ENCODE peak calls at places on chromosomes 16 and 17, in seven cellular contexts. One of them, this sample, is unnamed.

GRCh38 chr17:6070895-6071511 is 824 bp downstream of the WSCD1 start:
- DNase-seq in GM23338: peak; percentile 51
- DNase-seq in OCI-LY7: no peak
- DNase-seq in right atrium auricular region: no peak
- DNase-seq in Peyer's patch: no peak
- DNase-seq in IMR-90: no peak
- DNase-seq in colonic mucosa: peak; percentile 27
- DNase-seq in this sample: no peak

GRCh38 chr17:73743802-73744201 is 99.6 kb upstream of the SDK2 start:
- DNase-seq in OCI-LY7: no peak
- DNase-seq in right atrium auricular region: no peak
- DNase-seq in Peyer's patch: peak; percentile 65
- DNase-seq in GM23338: no peak
- DNase-seq in colonic mucosa: peak; percentile 27
- DNase-seq in IMR-90: no peak
- DNase-seq in this sample: no peak

GRCh38 chr16:85327731-85328664 is 215.7 kb upstream of the CIBAR2 start:
- DNase-seq in right atrium auricular region: no peak
- DNase-seq in colonic mucosa: no peak
- DNase-seq in Peyer's patch: no peak
- DNase-seq in GM23338: peak; percentile 99
- DNase-seq in IMR-90: no peak
- DNase-seq in OCI-LY7: no peak
- DNase-seq in this sample: no peak

GRCh38 chr16:16071631-16072244 is 122.3 kb downstream of the ABCC1 start:
- DNase-seq in OCI-LY7: no peak
- DNase-seq in colonic mucosa: no peak
- DNase-seq in Peyer's patch: no peak
- DNase-seq in IMR-90: peak; percentile 78
- DNase-seq in GM23338: no peak
- DNase-seq in right atrium auricular region: no peak
- DNase-seq in this sample: no peak

GRCh38 chr17:1683489-1683888 is 1.2 kb downstream of the PRPF8 start:
- DNase-seq in Peyer's patch: no peak
- DNase-seq in GM23338: no peak
- DNase-seq in colonic mucosa: no peak
- DNase-seq in right atrium auricular region: no peak
- DNase-seq in IMR-90: no peak
- DNase-seq in OCI-LY7: no peak
- DNase-seq in this sample: no peak

GRCh38 chr17:81206166-81206565 is 16.6 kb downstream of the CEP131 start:
- DNase-seq in right atrium auricular region: no peak
- DNase-seq in GM23338: no peak
- DNase-seq in Peyer's patch: no peak
- DNase-seq in IMR-90: no peak
- DNase-seq in colonic mucosa: no peak
- DNase-seq in OCI-LY7: no peak
- DNase-seq in this sample: no peak

GRCh38 chr17:17235212-17236174 is 1.5 kb downstream of the FLCN start:
- DNase-seq in Peyer's patch: no peak
- DNase-seq in OCI-LY7: no peak
- DNase-seq in GM23338: no peak
- DNase-seq in IMR-90: peak; percentile 44
- DNase-seq in right atrium auricular region: no peak
- DNase-seq in colonic mucosa: no peak
- DNase-seq in this sample: peak; percentile 21

GRCh38 chr17:59561042-59561441 is 4.4 kb upstream of the DHX40 start:
- DNase-seq in colonic mucosa: no peak
- DNase-seq in OCI-LY7: peak; percentile 52
- DNase-seq in GM23338: peak; percentile 76
- DNase-seq in IMR-90: peak; percentile 3
- DNase-seq in Peyer's patch: no peak
- DNase-seq in right atrium auricular region: no peak
- DNase-seq in this sample: no peak

GRCh38 chr16:68445458-68445857 is 2.9 kb downstream of the SMPD3 start:
- DNase-seq in Peyer's patch: no peak
- DNase-seq in OCI-LY7: peak; percentile 79
- DNase-seq in right atrium auricular region: no peak
- DNase-seq in GM23338: peak; percentile 94
- DNase-seq in IMR-90: peak; percentile 5
- DNase-seq in colonic mucosa: peak; percentile 81
- DNase-seq in this sample: no peak

GRCh38 chr16:30761427-30761927 is 385 bp downstream of the CFAP119 start:
- DNase-seq in OCI-LY7: peak; percentile 83
- DNase-seq in IMR-90: peak; percentile 20
- DNase-seq in right atrium auricular region: no peak
- DNase-seq in GM23338: peak; percentile 80
- DNase-seq in Peyer's patch: peak; percentile 62
- DNase-seq in colonic mucosa: peak; percentile 59
- DNase-seq in this sample: no peak

GRCh38 chr17:28760987-28761562 is 17.3 kb downstream of the TRAF4 start:
- DNase-seq in right atrium auricular region: no peak
- DNase-seq in IMR-90: peak; percentile 66
- DNase-seq in Peyer's patch: no peak
- DNase-seq in OCI-LY7: no peak
- DNase-seq in GM23338: peak; percentile 89
- DNase-seq in colonic mucosa: peak; percentile 75
- DNase-seq in this sample: peak; percentile 38

GRCh38 chr17:58084317-58084981 is 1.2 kb downstream of the DYNLL2 start:
- DNase-seq in IMR-90: no peak
- DNase-seq in OCI-LY7: peak; percentile 72
- DNase-seq in GM23338: peak; percentile 72
- DNase-seq in colonic mucosa: peak; percentile 63
- DNase-seq in right atrium auricular region: no peak
- DNase-seq in Peyer's patch: peak; percentile 61
- DNase-seq in this sample: peak; percentile 17
- TF ChIP-seq CTCF in IMR-90: no peak
- TF ChIP-seq CTCF in OCI-LY7: peak; percentile 79
- TF ChIP-seq CTCF in GM23338: peak; percentile 55
- TF ChIP-seq CTCF in colonic mucosa: no peak
- TF ChIP-seq CTCF in right atrium auricular region: no peak
- TF ChIP-seq CTCF in Peyer's patch: peak; percentile 29
- TF ChIP-seq CTCF in this sample: peak; percentile 14

DNA sequence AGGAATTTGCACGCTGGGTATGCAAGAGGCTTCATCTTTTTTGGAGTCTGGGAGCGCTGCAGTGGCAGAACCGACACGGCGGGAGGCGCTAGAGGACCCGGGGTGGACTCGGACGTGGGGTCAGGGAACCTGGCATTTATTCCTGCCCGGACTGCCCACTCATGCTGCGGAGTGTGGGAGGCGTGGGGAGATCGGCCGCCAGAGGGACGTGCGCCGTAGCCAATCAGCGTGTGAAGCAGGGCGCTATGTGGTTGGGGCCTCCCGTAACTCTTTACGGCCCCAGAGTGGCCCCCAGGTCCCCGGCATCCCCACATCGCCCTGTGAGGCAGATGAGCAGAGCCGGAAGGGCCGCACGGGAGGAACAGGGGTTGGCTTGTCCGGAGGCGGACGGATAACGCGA is 11.2 kb downstream of the FLYWCH2 start:
- DNase-seq in right atrium auricular region: no peak
- DNase-seq in OCI-LY7: no peak
- DNase-seq in GM23338: peak; percentile 24
- DNase-seq in colonic mucosa: no peak
- DNase-seq in IMR-90: no peak
- DNase-seq in Peyer's patch: no peak
- DNase-seq in this sample: no peak
- H3K4me1 ChIP-seq in right atrium auricular region: no peaks in the 10 kb centered on the region
- H3K4me1 ChIP-seq in OCI-LY7: peaks cover 11% of the 10 kb centered on the region
- H3K4me1 ChIP-seq in GM23338: peaks cover 9% of the 10 kb centered on the region
- H3K4me1 ChIP-seq in colonic mucosa: no peaks in the 10 kb centered on the region
- H3K4me1 ChIP-seq in IMR-90: peaks cover 13% of the 10 kb centered on the region
- H3K4me1 ChIP-seq in Peyer's patch: no peaks in the 10 kb centered on the region
- H3K4me1 ChIP-seq in this sample: no peaks in the 10 kb centered on the region

GRCh38 chr17:78357687-78358537 is 2.0 kb downstream of the SOCS3 start:
- DNase-seq in GM23338: peak; percentile 47
- DNase-seq in colonic mucosa: peak; percentile 23
- DNase-seq in IMR-90: no peak
- DNase-seq in right atrium auricular region: no peak
- DNase-seq in Peyer's patch: no peak
- DNase-seq in OCI-LY7: no peak
- DNase-seq in this sample: no peak

GRCh38 chr17:78359936-78360370 is at the start of gene SOCS3:
- DNase-seq in right atrium auricular region: peak; percentile 99
- DNase-seq in colonic mucosa: peak; percentile 96
- DNase-seq in GM23338: peak; percentile 93
- DNase-seq in OCI-LY7: no peak
- DNase-seq in IMR-90: peak; percentile 94
- DNase-seq in Peyer's patch: peak; percentile 94
- DNase-seq in this sample: peak; percentile 89

GRCh38 chr17:78357177-78357586 is 2.7 kb downstream of the SOCS3 start:
- DNase-seq in GM23338: no peak
- DNase-seq in colonic mucosa: peak; percentile 36
- DNase-seq in IMR-90: peak; percentile 80
- DNase-seq in right atrium auricular region: no peak
- DNase-seq in Peyer's patch: no peak
- DNase-seq in OCI-LY7: no peak
- DNase-seq in this sample: no peak

GRCh38 chr17:78359216-78359935 is 501 bp downstream of the SOCS3 start:
- DNase-seq in GM23338: peak; percentile 51
- DNase-seq in right atrium auricular region: no peak
- DNase-seq in colonic mucosa: peak; percentile 57
- DNase-seq in Peyer's patch: no peak
- DNase-seq in OCI-LY7: no peak
- DNase-seq in IMR-90: no peak
- DNase-seq in this sample: no peak

DNA sequence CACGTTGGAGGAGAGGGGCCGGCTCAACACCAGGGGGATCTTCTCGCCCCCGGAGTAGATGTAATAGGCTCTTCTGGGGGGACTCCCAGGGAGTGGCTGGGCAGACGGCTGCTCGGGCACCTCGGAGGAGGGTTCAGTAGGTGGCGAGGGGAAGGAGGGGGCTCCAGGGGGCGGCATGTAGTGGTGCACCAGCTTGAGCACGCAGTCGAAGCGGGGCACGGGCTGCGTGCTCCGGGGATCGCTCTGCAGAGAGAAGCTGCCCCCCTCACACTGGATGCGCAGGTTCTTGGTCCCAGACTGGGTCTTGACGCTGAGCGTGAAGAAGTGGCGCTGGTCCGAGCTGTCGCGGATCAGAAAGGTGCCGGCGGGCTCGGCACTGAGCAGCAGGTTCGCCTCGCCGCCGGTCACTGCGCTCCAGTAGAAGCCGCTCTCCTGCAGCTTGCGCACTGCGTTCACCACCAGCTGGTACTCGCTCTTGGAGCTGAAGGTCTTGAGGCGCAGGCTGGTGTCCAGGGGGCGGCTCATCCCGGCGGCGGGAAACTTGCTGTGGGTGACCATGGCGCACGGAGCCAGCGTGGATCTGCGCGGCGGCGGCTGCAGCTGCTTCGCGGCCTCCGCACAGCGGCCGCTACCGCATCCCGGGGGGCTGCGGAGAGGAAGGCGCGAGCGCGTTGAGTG is 1.2 kb downstream of the SOCS3 start:
- DNase-seq in colonic mucosa: peak; percentile 46
- DNase-seq in IMR-90: peak; percentile 53
- DNase-seq in OCI-LY7: no peak
- DNase-seq in GM23338: peak; percentile 67
- DNase-seq in right atrium auricular region: no peak
- DNase-seq in Peyer's patch: no peak
- DNase-seq in this sample: no peak
- H3K4me3 ChIP-seq in colonic mucosa: peak overlapping the region; percentile 83
- H3K4me3 ChIP-seq in IMR-90: peak overlapping the region; percentile 94
- H3K4me3 ChIP-seq in OCI-LY7: no peak overlapping the region
- H3K4me3 ChIP-seq in GM23338: peak overlapping the region; percentile 91
- H3K4me3 ChIP-seq in right atrium auricular region: peak overlapping the region; percentile 67
- H3K4me3 ChIP-seq in Peyer's patch: peak overlapping the region; percentile 71
- H3K4me3 ChIP-seq in this sample: peak overlapping the region; percentile 79

GRCh38 chr17:40984226-40984625 is at the start of gene KRT40:
- DNase-seq in GM23338: no peak
- DNase-seq in OCI-LY7: no peak
- DNase-seq in IMR-90: no peak
- DNase-seq in Peyer's patch: no peak
- DNase-seq in right atrium auricular region: no peak
- DNase-seq in colonic mucosa: no peak
- DNase-seq in this sample: no peak

GRCh38 chr17:40992666-40993065 is 1.3 kb downstream of the KRTAP3-3 start:
- DNase-seq in GM23338: no peak
- DNase-seq in OCI-LY7: no peak
- DNase-seq in IMR-90: no peak
- DNase-seq in Peyer's patch: no peak
- DNase-seq in colonic mucosa: no peak
- DNase-seq in right atrium auricular region: no peak
- DNase-seq in this sample: no peak

GRCh38 chr17:40981115-40981514 is 3.0 kb downstream of the KRT40 start:
- DNase-seq in IMR-90: no peak
- DNase-seq in GM23338: no peak
- DNase-seq in OCI-LY7: no peak
- DNase-seq in right atrium auricular region: no peak
- DNase-seq in Peyer's patch: no peak
- DNase-seq in colonic mucosa: no peak
- DNase-seq in this sample: no peak

GRCh38 chr17:40986920-40987319 is 2.8 kb upstream of the KRT40 start:
- DNase-seq in colonic mucosa: no peak
- DNase-seq in GM23338: no peak
- DNase-seq in OCI-LY7: no peak
- DNase-seq in IMR-90: no peak
- DNase-seq in Peyer's patch: no peak
- DNase-seq in right atrium auricular region: no peak
- DNase-seq in this sample: no peak
- TF ChIP-seq CTCF in colonic mucosa: no peak
- TF ChIP-seq CTCF in GM23338: no peak
- TF ChIP-seq CTCF in OCI-LY7: no peak
- TF ChIP-seq CTCF in IMR-90: no peak
- TF ChIP-seq CTCF in Peyer's patch: no peak
- TF ChIP-seq CTCF in right atrium auricular region: no peak
- TF ChIP-seq CTCF in this sample: no peak

DNA sequence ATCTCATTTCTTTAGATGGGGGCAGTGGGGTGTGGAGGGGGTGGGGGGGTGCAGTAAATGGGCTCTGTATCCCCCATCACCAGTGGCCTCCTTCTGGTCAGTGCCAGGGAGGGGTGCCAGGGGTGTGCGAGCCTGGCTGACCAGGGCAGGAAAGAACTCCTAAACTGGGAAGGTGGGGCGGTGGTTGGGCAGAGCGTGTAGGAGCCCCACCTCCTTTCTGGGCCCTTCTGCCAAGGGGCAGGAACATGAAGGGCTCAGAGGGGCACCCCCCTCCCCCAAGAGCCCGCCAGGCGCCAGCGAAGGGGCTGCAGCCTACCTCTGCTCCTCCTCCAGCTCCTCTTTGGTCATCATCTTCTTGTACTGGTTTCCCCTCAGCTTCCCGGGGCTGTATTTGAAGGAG is 26.0 kb downstream of the MXRA7 start:
- DNase-seq in OCI-LY7: no peak
- DNase-seq in Peyer's patch: no peak
- DNase-seq in colonic mucosa: no peak
- DNase-seq in GM23338: no peak
- DNase-seq in right atrium auricular region: no peak
- DNase-seq in IMR-90: no peak
- DNase-seq in this sample: no peak
- H3K4me1 ChIP-seq in OCI-LY7: no peaks in the 10 kb centered on the region
- H3K4me1 ChIP-seq in Peyer's patch: no peaks in the 10 kb centered on the region
- H3K4me1 ChIP-seq in colonic mucosa: peaks cover 3% of the 10 kb centered on the region
- H3K4me1 ChIP-seq in GM23338: peaks cover 8% of the 10 kb centered on the region
- H3K4me1 ChIP-seq in right atrium auricular region: no peaks in the 10 kb centered on the region
- H3K4me1 ChIP-seq in IMR-90: peaks cover 26% of the 10 kb centered on the region
- H3K4me1 ChIP-seq in this sample: peaks cover 86% of the 10 kb centered on the region

GRCh38 chr16:31879937-31880321 is 6.3 kb downstream of the ZNF267 start:
- DNase-seq in right atrium auricular region: no peak
- DNase-seq in GM23338: no peak
- DNase-seq in OCI-LY7: no peak
- DNase-seq in IMR-90: no peak
- DNase-seq in colonic mucosa: no peak
- DNase-seq in Peyer's patch: no peak
- DNase-seq in this sample: no peak
- H3K4me3 ChIP-seq in right atrium auricular region: no peak overlapping the region
- H3K4me3 ChIP-seq in GM23338: no peak overlapping the region
- H3K4me3 ChIP-seq in OCI-LY7: no peak overlapping the region
- H3K4me3 ChIP-seq in IMR-90: no peak overlapping the region
- H3K4me3 ChIP-seq in colonic mucosa: no peak overlapping the region
- H3K4me3 ChIP-seq in Peyer's patch: no peak overlapping the region
- H3K4me3 ChIP-seq in this sample: no peak overlapping the region

This sample was measured in tibial nerve.